ENCODE peak calls at places on chromosomes 6 and 20, in five cellular contexts. R is Caco-2; I is H9; V is uterus; D is CD8-positive, alpha-beta memory T cell. N is an unnamed sample.

GRCh38 chr6:40806479-40806878 is 219.3 kb upstream of the LRFN2 start:
- DNase-seq in I (no peak), D (no peak), R (no peak), V (no peak), N (no peak)

GRCh38 chr6:115986026-115986425 is 74.7 kb downstream of the FRK start:
- DNase-seq in D (no peak), R (no peak), V (no peak), I (no peak), N (no peak)

GRCh38 chr6:17473554-17473953 is 80.2 kb downstream of the CAP2 start:
- DNase-seq in R (no peak), I (no peak), D (no peak), V (no peak), N (no peak)

GRCh38 chr6:138588805-138589434 is 89.6 kb upstream of the NHSL1 start:
- DNase-seq in I (peak; percentile 72), D (peak; percentile 43), V (peak; percentile 64), R (peak; percentile 69), N (no peak)

GRCh38 chr6:16167219-16167618 is 38.3 kb downstream of the MYLIP start:
- DNase-seq in R (peak; percentile 22), V (no peak), D (no peak), I (no peak), N (no peak)

GRCh38 chr6:26025047-26025893 is 62.0 kb upstream of the HFE start:
- DNase-seq in D (no peak), V (no peak), R (no peak), I (no peak), N (peak; percentile 69)

GRCh38 chr20:49119972-49120371 is 68.2 kb downstream of the STAU1 start:
- DNase-seq in V (no peak), R (no peak), D (no peak), I (no peak), N (no peak)

GRCh38 chr6:134642819-134643218 is 307.1 kb downstream of the ALDH8A1 start:
- DNase-seq in R (no peak), I (no peak), V (no peak), D (no peak), N (no peak)

GRCh38 chr20:2387180-2387577 is 6.5 kb downstream of the TGM6 start:
- DNase-seq in R (peak; percentile 67), D (peak; percentile 13), I (peak; percentile 79), V (no peak), N (no peak)

GRCh38 chr6:116087437-116088027 is 13.1 kb upstream of the NT5DC1 start:
- DNase-seq in V (no peak), D (no peak), R (no peak), I (no peak), N (no peak)

GRCh38 chr20:7971536-7972285 is 31.5 kb upstream of the HAO1 start:
- DNase-seq in I (no peak), D (no peak), V (no peak), R (no peak), N (no peak)

GRCh38 chr20:12012241-12013222 is 94.8 kb downstream of the BTBD3 start:
- DNase-seq in V (no peak), D (no peak), I (peak; percentile 76), R (peak; percentile 76), N (no peak)

GRCh38 chr6:109073344-109074235 is 21.1 kb downstream of the SESN1 start:
- DNase-seq in I (no peak), R (peak; percentile 71), V (peak; percentile 24), D (peak; percentile 68), N (no peak)

GRCh38 chr6:90169328-90169886 is 127.2 kb downstream of the BACH2 start:
- DNase-seq in I (no peak), R (no peak), V (no peak), D (no peak), N (no peak)
- H3K4me1 ChIP-seq in I (no peaks in the 10 kb centered on the region), R (peaks cover 3% of the 10 kb centered on the region), V (peaks cover 5% of the 10 kb centered on the region), D (peaks cover 16% of the 10 kb centered on the region), N (no peaks in the 10 kb centered on the region)

DNA sequence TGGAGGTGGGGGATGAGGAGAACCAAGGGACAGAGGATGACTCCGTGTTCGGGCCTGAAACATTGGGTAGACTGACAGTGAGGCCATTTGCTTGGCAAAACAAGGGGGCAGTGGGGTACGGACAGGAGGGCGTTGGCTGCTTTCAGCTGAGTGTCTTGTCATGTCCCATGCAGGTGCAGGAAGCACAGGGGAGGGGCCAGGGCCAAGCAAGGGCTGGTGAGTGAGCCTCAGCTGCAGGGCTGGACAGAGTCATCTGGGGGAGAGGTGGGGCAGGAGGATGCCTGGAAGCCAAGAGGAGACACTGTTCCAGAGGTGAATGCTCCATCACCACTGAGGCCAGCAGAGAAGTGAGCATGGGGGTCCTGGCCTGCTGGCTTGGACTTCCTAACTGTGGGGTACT is 78.4 kb downstream of the ERMARD start:
- DNase-seq in D (no peak), R (no peak), V (no peak), I (peak; percentile 27), N (no peak)
- H3K4me1 ChIP-seq in D (no peaks in the 10 kb centered on the region), R (peaks cover 35% of the 10 kb centered on the region), V (no peaks in the 10 kb centered on the region), I (peaks cover 7% of the 10 kb centered on the region), N (peaks cover 5% of the 10 kb centered on the region)

DNA sequence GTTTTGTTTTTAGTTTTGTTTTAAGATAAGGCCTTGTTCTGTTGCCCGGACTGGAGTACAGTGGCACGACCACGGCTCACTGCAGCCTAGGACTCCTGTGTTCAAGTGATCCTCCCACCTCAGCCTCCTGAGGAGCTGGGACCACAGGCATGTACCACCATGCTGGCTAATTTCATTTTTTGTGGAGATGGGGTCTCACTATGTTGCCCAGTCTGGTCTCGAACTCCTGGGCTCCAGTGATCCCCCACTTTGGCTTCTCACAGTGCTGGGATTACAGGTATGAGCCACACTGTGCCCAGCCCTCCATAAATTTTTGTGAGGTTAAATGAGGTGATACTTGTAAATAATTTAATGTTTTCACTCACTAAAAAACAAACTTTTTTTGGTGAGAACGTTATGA is 76.6 kb downstream of the ARID1B start:
- DNase-seq in V (no peak), R (no peak), D (no peak), I (no peak), N (no peak)
- H3K4me1 ChIP-seq in V (no peaks in the 10 kb centered on the region), R (no peaks in the 10 kb centered on the region), D (peaks cover 57% of the 10 kb centered on the region), I (peaks cover 12% of the 10 kb centered on the region), N (peaks cover 35% of the 10 kb centered on the region)

DNA sequence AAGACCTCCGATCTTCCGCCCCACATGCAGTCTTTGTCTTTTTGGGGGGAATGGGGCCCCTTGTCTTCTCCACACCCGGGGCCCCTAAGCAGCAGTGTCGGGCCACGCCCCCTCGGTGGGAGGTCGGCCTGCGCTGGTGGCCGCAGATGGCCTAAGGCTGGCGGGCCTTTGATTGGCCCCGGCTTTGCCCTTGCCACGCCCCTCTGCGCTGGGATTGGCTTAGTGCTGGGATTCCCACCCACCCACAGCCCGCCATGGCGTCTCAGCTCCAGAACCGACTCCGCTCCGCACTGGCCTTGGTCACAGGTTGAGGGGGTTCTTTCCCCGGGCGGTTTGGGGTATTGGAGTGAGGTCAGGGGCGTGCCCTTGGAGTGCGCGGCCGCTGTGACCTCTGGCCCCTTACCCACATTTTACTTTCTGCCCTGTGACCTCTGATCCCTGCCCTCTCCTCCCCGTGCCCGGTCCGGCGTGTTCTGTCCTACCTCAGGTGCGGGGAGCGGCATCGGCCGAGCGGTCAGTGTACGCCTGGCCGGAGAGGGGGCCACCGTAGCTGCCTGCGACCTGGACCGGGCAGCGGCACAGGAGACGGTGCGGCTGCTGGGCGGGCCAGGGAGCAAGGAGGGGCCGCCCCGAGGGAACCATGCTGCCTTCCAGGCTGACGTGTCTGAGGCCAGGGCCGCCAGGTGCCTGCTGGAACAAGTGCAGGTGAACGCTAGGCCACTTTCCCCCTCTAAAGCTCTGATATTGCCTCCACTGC is at the start of gene HSD17B8:
- DNase-seq in I (peak; percentile 95), R (peak; percentile 93), D (peak; percentile 81), V (peak; percentile 89), N (peak; percentile 98)
- H3K4me1 ChIP-seq in I (peaks cover 11% of the 10 kb centered on the region), R (peaks cover 22% of the 10 kb centered on the region), D (peaks cover 62% of the 10 kb centered on the region), V (peaks cover 10% of the 10 kb centered on the region), N (peaks cover 39% of the 10 kb centered on the region)

DNA sequence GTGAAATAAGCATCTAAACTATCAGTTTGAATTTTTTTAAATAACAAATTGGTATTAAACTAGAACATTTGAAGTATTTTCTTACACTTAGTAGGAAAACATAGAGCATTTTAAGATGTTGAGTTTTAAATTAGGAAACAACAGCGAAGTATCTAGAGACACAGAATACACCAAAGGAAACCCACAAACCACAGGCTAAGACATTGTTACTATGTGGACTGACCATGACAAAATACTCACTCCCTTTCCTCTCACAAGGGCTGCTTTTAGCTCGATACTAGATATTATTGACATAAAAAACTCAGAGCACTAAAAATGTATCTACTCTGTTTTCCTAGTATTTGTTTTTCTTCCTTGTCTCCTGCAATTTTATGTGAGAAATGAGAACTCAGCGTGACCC is 266.0 kb upstream of the CITED2 start:
- DNase-seq in V (no peak), R (no peak), D (no peak), I (no peak), N (no peak)
- H3K4me1 ChIP-seq in V (no peaks in the 10 kb centered on the region), R (no peaks in the 10 kb centered on the region), D (peaks cover 5% of the 10 kb centered on the region), I (no peaks in the 10 kb centered on the region), N (no peaks in the 10 kb centered on the region)

GRCh38 chr6:56807335-56807991 is 147.4 kb upstream of the BEND6 start:
- DNase-seq in I (no peak), D (no peak), R (no peak), V (no peak), N (no peak)
- H3K4me1 ChIP-seq in I (peaks cover 2% of the 10 kb centered on the region), D (no peaks in the 10 kb centered on the region), R (peaks cover 42% of the 10 kb centered on the region), V (no peaks in the 10 kb centered on the region), N (no peaks in the 10 kb centered on the region)

DNA sequence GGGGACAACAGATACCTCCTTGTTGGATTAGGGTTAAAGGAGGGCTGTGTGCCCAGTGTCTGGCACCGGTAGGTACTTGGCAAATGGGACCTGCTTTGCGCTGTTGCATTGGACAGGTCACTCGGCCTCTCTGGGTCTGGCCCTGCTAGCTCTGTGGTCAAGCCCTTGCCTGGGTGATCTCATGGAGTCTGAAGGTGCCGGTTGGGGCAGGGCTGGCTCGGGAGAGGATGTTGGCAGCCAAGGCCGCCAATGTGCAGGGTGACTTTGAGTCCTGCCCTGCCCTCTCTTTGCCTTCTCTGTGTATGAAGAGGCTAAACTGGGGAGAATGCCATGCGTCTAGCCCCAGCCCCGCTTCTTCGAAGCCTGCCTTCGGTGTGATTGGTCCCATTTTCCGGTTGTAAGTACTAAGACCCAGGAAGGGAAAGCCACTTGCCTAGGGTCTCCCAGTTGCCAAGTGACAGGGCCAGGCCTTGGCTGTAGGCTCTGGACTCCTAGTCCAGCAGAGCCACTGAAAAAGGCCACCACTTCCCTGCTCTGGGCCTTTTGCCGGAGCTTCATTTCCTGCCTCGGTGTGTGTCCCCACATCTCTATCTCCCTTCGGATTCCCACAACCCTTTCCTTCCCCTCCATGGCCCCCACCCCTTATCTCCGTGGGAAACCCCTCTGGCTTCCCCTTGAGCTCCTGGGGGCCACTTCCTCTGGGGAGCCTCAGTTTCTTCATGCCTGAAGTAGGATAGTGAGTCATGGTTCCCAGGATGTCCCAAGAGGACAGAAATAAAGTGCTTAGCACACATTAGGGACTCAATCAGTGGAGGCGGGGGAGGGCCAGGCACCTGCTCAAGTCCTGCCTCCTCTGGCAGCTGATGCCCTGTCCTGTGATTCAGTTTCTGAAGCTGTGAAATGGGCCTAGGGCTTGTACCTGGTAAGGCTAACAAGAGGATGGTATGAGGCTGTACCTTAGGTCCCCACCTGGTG is 3.9 kb downstream of the SRC start:
- DNase-seq in V (no peak), D (no peak), I (peak; percentile 24), R (no peak), N (no peak)
- H3K4me1 ChIP-seq in V (no peaks in the 10 kb centered on the region), D (no peaks in the 10 kb centered on the region), I (peaks cover 2% of the 10 kb centered on the region), R (peaks cover 29% of the 10 kb centered on the region), N (peaks cover 23% of the 10 kb centered on the region)

GRCh38 chr20:62694106-62694505 is 14.5 kb upstream of the NTSR1 start:
- DNase-seq in D (no peak), R (peak; percentile 49), V (no peak), I (no peak), N (no peak)

GRCh38 chr20:62691485-62691884 is 17.2 kb upstream of the NTSR1 start:
- DNase-seq in V (no peak), D (no peak), I (no peak), R (no peak), N (no peak)

GRCh38 chr20:62694868-62695267 is 13.8 kb upstream of the NTSR1 start:
- DNase-seq in D (no peak), V (no peak), I (no peak), R (no peak), N (no peak)

GRCh38 chr20:62692176-62692575 is 16.5 kb upstream of the NTSR1 start:
- DNase-seq in V (no peak), D (no peak), I (no peak), R (no peak), N (no peak)

GRCh38 chr20:62693523-62693922 is 15.1 kb upstream of the NTSR1 start:
- DNase-seq in D (no peak), I (no peak), R (no peak), V (no peak), N (no peak)
- H3K4me1 ChIP-seq in D (no peaks in the 10 kb centered on the region), I (no peaks in the 10 kb centered on the region), R (no peaks in the 10 kb centered on the region), V (no peaks in the 10 kb centered on the region), N (no peaks in the 10 kb centered on the region)